ENCODE peak calls at places on chromosome 16, in six cellular contexts. I, B, N, U, D and F are unnamed samples.

GRCh38 chr16:2963611-2964415 is at the start of gene KREMEN2:
- DNase-seq in I (no peak), B (no peak), N (no peak), U (no peak), D (no peak), F (no peak)

GRCh38 chr16:3590736-3591435 is 13.7 kb upstream of the NLRC3 start:
- DNase-seq in I (no peak), B (no peak), N (no peak), U (no peak), D (peak), F (no peak)

GRCh38 chr16:11105038-11105903 is 150.7 kb downstream of the SOCS1 start:
- DNase-seq in I (no peak), B (no peak), N (no peak), U (peak), D (no peak), F (no peak)

GRCh38 chr16:72189865-72190371 is 18.0 kb upstream of the PMFBP1 start:
- DNase-seq in I (no peak), B (no peak), N (no peak), U (peak), D (peak), F (no peak)

GRCh38 chr16:22052985-22053384 is 39.4 kb upstream of the VWA3A start:
- DNase-seq in I (no peak), B (no peak), N (no peak), U (no peak), D (no peak), F (no peak)

GRCh38 chr16:87837627-87838289 is 31.5 kb downstream of the SLC7A5 start:
- DNase-seq in I (no peak), B (no peak), N (no peak), U (no peak), D (no peak), F (no peak)

GRCh38 chr16:89815639-89816348 is 653 bp downstream of the FANCA start:
- DNase-seq in I (no peak), B (no peak), N (no peak), U (no peak), D (no peak), F (no peak)

GRCh38 chr16:2919511-2920255 is 8.0 kb downstream of the FLYWCH1 start:
- DNase-seq in I (no peak), B (no peak), N (no peak), U (peak), D (no peak), F (no peak)

GRCh38 chr16:58021661-58022551 is 3.6 kb upstream of the MMP15 start:
- DNase-seq in I (no peak), B (no peak), N (no peak), U (no peak), D (no peak), F (no peak)

GRCh38 chr16:50403491-50403890 is 34.7 kb upstream of the BRD7 start:
- DNase-seq in I (no peak), B (no peak), N (no peak), U (no peak), D (peak), F (no peak)